ENCODE peak calls at places on chromosomes 6 and 20, in six cellular contexts. P is endodermal cell, F is PC-3, R is body of pancreas, G is ovary, T is left ventricle myocardium inferior. J is an unnamed sample.
A peak's percentile ranks its signal among the peaks of the same experiment; 100 is the strongest.

GRCh38 chr6:137767931-137768690 is 98.9 kb upstream of the TNFAIP3 start:
- DNase-seq in P (no peak), F (no peak), R (no peak), G (no peak), T (no peak), J (no peak)

GRCh38 chr6:51818520-51819022 is 268.8 kb downstream of the PKHD1 start:
- DNase-seq in P (no peak), F (no peak), R (no peak), G (no peak), T (no peak), J (no peak)

GRCh38 chr6:109236140-109237081 is 141.1 kb downstream of the CEP57L1 start:
- DNase-seq in P (peak; percentile 92), F (no peak), R (peak; percentile 74), G (no peak), T (no peak), J (no peak)

GRCh38 chr20:59623133-59623532 is 18.8 kb downstream of the PHACTR3 start:
- DNase-seq in P (no peak), F (no peak), R (no peak), G (no peak), T (no peak), J (no peak)

GRCh38 chr6:134221250-134221649 is 96.7 kb downstream of the SGK1 start:
- DNase-seq in P (no peak), F (no peak), R (no peak), G (no peak), T (no peak), J (no peak)

GRCh38 chr20:54056762-54057639 is 13.4 kb downstream of the BCAS1 start:
- DNase-seq in P (no peak), F (peak; percentile 48), R (no peak), G (no peak), T (no peak), J (no peak)

GRCh38 chr6:88780714-88781389 is 182.6 kb downstream of the RNGTT start:
- DNase-seq in P (peak; percentile 83), F (peak; percentile 64), R (peak; percentile 15), G (peak; percentile 34), T (no peak), J (no peak)

GRCh38 chr6:52904562-52905279 is 4.8 kb downstream of the GSTA3 start:
- DNase-seq in P (peak; percentile 80), F (peak; percentile 30), R (peak; percentile 14), G (no peak), T (no peak), J (no peak)

GRCh38 chr20:6735913-6736845 is 31.3 kb upstream of the BMP2 start:
- DNase-seq in P (peak; percentile 59), F (no peak), R (peak; percentile 27), G (no peak), T (peak; percentile 33), J (peak; percentile 37)

GRCh38 chr6:10421508-10422281 is 6.8 kb upstream of the TFAP2A start:
- DNase-seq in P (peak; percentile 64), F (no peak), R (no peak), G (no peak), T (no peak), J (no peak)
- H3K4me1 ChIP-seq in P (peaks cover 9% of the 10 kb centered on the region), F (peaks cover 26% of the 10 kb centered on the region), R (peaks cover 32% of the 10 kb centered on the region), G (peaks cover 3% of the 10 kb centered on the region), T (peaks cover 45% of the 10 kb centered on the region), J (peaks cover 7% of the 10 kb centered on the region)

GRCh38 chr6:163943647-163944395 is 529.3 kb downstream of the QKI start:
- DNase-seq in P (peak; percentile 84), F (no peak), R (no peak), G (no peak), T (peak; percentile 42), J (no peak)
- H3K27ac ChIP-seq in P (peak overlapping the region; percentile 90), F (no peak overlapping the region), R (no peak overlapping the region), G (no peak overlapping the region), T (peak overlapping the region; percentile 66), J (peak overlapping the region; percentile 36)

DNA sequence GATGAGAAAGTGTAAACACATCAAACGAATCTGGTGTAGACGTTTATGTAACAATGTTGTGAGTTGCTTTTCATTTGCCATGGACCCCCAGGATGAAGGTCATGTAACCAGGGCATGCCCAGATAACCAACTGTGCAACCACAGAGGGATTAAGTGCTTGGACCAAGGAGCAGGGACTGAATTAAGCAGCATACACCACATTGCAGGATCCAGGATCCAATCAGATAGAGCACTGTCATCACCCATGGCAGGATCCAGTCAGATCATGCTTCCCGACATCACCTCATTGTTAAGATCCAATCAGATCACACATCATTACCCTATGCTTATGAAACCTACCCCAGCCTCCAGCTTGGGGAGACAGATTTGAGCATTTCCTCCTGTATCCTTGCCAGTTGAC is 74.3 kb upstream of the RCAN2 start:
- DNase-seq in P (no peak), F (no peak), R (no peak), G (no peak), T (no peak), J (no peak)
- H3K27me3 ChIP-seq in P (no peaks in the 10 kb centered on the region), F (peaks cover 12% of the 10 kb centered on the region), R (no peaks in the 10 kb centered on the region), G (peaks cover 3% of the 10 kb centered on the region), T (no peaks in the 10 kb centered on the region), J (no peaks in the 10 kb centered on the region)

DNA sequence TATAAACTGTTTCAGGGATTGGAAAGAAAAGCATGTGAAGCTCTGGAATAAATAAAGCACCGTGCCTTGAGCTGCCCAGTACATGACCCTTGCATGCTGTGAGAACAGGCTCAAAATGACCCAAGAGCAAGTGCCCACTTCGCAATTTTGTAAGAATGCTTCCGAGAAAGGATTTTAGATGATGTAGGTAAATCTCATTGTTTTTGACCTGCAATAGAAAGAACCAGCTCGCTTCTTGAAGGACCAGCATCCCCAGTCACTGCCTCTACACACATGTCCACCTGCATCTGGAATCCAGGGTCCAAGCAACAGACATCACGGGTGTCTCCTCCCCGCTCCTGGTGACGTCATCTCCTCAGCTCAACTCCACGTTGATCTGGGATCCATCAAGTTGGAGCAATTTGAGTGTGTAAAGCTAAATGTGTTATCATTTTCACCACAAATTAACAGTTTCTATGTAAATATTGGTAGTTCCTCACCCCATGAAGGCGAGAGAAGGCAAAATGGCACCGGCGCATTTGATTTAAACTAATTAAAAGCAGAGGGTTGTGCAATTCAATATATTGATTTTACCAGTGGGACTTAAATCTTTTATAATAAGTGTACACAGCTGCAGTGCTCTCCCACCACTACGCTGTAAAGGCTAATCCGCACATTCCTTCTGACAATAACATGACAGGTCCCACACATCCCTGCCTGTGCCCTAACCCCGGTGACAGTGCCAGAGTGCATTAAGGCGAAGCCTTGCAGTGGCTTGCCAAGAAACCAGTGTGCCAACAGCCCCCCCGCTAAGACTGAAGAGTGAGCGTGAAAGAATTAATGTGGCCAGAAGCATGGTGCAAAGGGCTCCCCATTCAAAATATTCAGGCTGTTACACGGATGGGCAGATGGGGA is 6.1 kb downstream of the BMP7 start:
- DNase-seq in P (no peak), F (no peak), R (no peak), G (no peak), T (no peak), J (no peak)
- H3K4me1 ChIP-seq in P (peaks cover 26% of the 10 kb centered on the region), F (no peaks in the 10 kb centered on the region), R (peaks cover 18% of the 10 kb centered on the region), G (no peaks in the 10 kb centered on the region), T (peaks cover 37% of the 10 kb centered on the region), J (no peaks in the 10 kb centered on the region)

GRCh38 chr6:38239719-38240451 is 399.8 kb downstream of the BTBD9 start:
- DNase-seq in P (peak; percentile 44), F (peak; percentile 81), R (peak; percentile 16), G (no peak), T (no peak), J (no peak)

GRCh38 chr6:38234141-38234540 is 405.6 kb downstream of the BTBD9 start:
- DNase-seq in P (peak; percentile 67), F (no peak), R (no peak), G (no peak), T (no peak), J (no peak)

GRCh38 chr6:38233161-38233791 is 406.5 kb downstream of the BTBD9 start:
- DNase-seq in P (no peak), F (peak; percentile 80), R (no peak), G (no peak), T (no peak), J (no peak)

DNA sequence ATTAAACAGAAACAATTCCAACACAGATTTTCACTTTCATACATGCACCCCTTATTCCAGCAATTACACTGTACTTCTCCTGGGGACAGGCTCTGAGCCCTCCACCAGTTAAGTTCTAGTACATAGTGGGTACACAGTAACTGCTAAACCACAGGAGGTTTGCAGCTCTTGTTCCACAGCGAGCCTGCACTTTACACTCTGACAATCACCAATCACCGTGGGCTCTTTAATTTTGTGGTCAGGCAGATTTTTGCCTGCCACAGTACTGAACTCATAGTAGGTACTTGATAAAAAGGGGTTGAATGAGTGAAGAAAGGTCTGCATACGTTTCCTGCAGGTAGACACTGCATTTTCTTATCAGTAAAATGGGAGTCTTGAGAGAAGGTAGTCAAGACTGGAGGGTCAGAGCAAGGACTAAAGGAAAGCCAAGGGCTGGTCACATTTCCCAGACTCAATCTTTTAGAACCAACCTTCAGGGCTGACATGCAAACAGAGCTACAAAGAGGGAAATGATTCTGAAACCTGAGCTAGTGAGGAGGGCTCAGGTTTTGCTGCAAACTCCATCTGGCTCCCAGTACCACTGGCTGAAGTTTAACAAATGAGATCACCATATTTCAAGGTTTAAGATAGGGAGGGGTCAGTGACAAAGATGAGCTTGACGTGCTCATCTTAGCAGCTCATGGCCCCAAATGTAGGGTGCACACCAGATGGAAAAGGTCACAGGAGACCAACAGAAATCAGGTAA is 404.6 kb downstream of the BTBD9 start:
- DNase-seq in P (peak; percentile 49), F (no peak), R (no peak), G (no peak), T (no peak), J (no peak)
- H3K27ac ChIP-seq in P (no peak overlapping the region), F (no peak overlapping the region), R (no peak overlapping the region), G (no peak overlapping the region), T (no peak overlapping the region), J (no peak overlapping the region)

DNA sequence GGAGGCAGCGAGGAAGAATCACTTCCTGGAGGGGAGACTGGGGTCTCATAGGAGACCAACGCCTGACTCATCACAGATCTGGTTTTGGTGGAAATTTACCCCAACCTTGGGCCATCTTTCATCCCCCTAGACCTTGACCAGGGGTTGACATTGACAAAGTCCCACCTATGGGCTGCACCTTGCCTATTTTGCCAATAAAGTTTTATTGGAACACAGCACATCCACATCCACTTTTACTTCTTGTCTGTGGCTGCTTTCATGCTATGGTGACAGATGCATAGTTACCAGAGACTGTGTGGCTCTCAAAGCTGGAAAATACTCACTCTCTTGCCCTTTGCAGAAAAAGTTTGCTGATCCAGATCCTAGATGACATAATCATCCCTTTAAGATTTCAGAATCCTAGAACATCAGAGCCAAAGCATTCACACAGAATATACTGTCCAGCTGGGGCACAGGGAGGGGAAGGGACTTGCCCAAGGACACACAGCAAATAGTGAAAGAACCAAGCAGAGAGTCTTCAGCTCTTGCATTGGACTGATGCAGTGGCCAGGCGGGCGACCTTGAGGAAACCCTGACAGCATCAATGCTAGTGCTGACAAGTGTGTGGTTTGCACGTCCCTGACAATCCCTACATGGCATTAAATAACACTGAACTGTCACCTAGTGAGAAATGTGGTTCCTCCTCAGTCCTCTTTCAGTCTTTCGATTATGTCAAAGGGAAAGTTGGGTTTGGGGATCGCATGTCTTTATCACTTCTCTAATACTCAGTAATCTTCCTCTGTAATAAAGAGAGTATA is 41.2 kb downstream of the CD40 start:
- DNase-seq in P (no peak), F (no peak), R (no peak), G (no peak), T (no peak), J (no peak)
- H3K27me3 ChIP-seq in P (peaks cover 34% of the 10 kb centered on the region), F (peaks cover 81% of the 10 kb centered on the region), R (no peaks in the 10 kb centered on the region), G (no peaks in the 10 kb centered on the region), T (peaks cover 93% of the 10 kb centered on the region), J (no peaks in the 10 kb centered on the region)

GRCh38 chr6:118894425-118895240 is 681 bp downstream of the ASF1A start:
- DNase-seq in P (peak; percentile 79), F (peak; percentile 40), R (peak; percentile 69), G (peak; percentile 70), T (peak; percentile 72), J (peak; percentile 74)
- H3K4me1 ChIP-seq in P (peaks cover 8% of the 10 kb centered on the region), F (peaks cover 29% of the 10 kb centered on the region), R (peaks cover 21% of the 10 kb centered on the region), G (peaks cover 11% of the 10 kb centered on the region), T (peaks cover 77% of the 10 kb centered on the region), J (no peaks in the 10 kb centered on the region)